ENCODE peak calls at places on chromosomes 13 and 19, in six cellular contexts. E is skeletal muscle cell, H is ovary, N is HCT116, U is fibroblast of mammary gland, Q is nephron progenitor cell. I is an unnamed sample.

GRCh38 chr19:58009666-58010301 is 7.2 kb upstream of the ZNF606 start:
- DNase-seq in E (peak; percentile 56), H (peak; percentile 85), N (no peak), U (peak; percentile 79), Q (no peak), I (peak; percentile 82)

GRCh38 chr13:94160875-94161274 is 318.6 kb downstream of the DCT start:
- DNase-seq in E (no peak), H (no peak), N (no peak), U (no peak), Q (no peak), I (no peak)

GRCh38 chr13:84050551-84050950 is 168.3 kb upstream of the SLITRK1 start:
- DNase-seq in E (no peak), H (no peak), N (no peak), U (no peak), Q (no peak), I (no peak)

GRCh38 chr19:5891938-5892771 is 11.4 kb downstream of the NDUFA11 start:
- DNase-seq in E (no peak), H (no peak), N (no peak), U (peak; percentile 35), Q (peak; percentile 81), I (peak; percentile 81)

GRCh38 chr13:40060318-40061007 is 405.0 kb downstream of the COG6 start:
- DNase-seq in E (peak; percentile 63), H (peak; percentile 88), N (no peak), U (peak; percentile 99), Q (no peak), I (peak; percentile 61)

GRCh38 chr19:6044056-6044805 is 66.1 kb downstream of the RFX2 start:
- DNase-seq in E (no peak), H (no peak), N (no peak), U (no peak), Q (no peak), I (peak; percentile 32)

GRCh38 chr13:86051134-86052103 is 252.2 kb upstream of the SLITRK6 start:
- DNase-seq in E (no peak), H (no peak), N (no peak), U (no peak), Q (no peak), I (no peak)

GRCh38 chr13:108915095-108915633 is 285.8 kb downstream of the MYO16 start:
- DNase-seq in E (no peak), H (no peak), N (no peak), U (peak; percentile 74), Q (no peak), I (no peak)

GRCh38 chr13:22138947-22139346 is 468.1 kb downstream of the FGF9 start:
- DNase-seq in E (no peak), H (no peak), N (no peak), U (no peak), Q (no peak), I (no peak)

GRCh38 chr13:110346661-110347067 is 39.6 kb downstream of the COL4A2 start:
- DNase-seq in E (no peak), H (no peak), N (peak; percentile 13), U (no peak), Q (no peak), I (no peak)

GRCh38 chr19:32818536-32818935 is 51.0 kb downstream of the SLC7A9 start:
- DNase-seq in E (no peak), H (no peak), N (no peak), U (no peak), Q (no peak), I (no peak)

GRCh38 chr13:111510502-111511218 is 190.2 kb downstream of the TEX29 start:
- DNase-seq in E (no peak), H (no peak), N (no peak), U (no peak), Q (no peak), I (no peak)

GRCh38 chr13:32267836-32268439 is 47.2 kb downstream of the ZAR1L start:
- DNase-seq in E (no peak), H (no peak), N (peak; percentile 51), U (no peak), Q (no peak), I (peak; percentile 75)

GRCh38 chr13:73428137-73428536 is 369.3 kb downstream of the KLF5 start:
- DNase-seq in E (peak; percentile 67), H (no peak), N (peak; percentile 81), U (peak; percentile 78), Q (no peak), I (no peak)

GRCh38 chr19:48719263-48720171 is at the start of gene MAMSTR:
- DNase-seq in E (no peak), H (peak; percentile 57), N (no peak), U (no peak), Q (no peak), I (no peak)

GRCh38 chr13:73025212-73026012 is 33.4 kb upstream of the KLF5 start:
- DNase-seq in E (no peak), H (no peak), N (no peak), U (peak; percentile 4), Q (no peak), I (no peak)

GRCh38 chr19:8423821-8424223 is 10.7 kb downstream of the MARCHF2 start:
- DNase-seq in E (peak; percentile 83), H (peak; percentile 94), N (peak; percentile 85), U (peak; percentile 99), Q (peak; percentile 62), I (peak; percentile 98)

GRCh38 chr13:95267662-95268369 is 33.4 kb downstream of the ABCC4 start:
- DNase-seq in E (peak; percentile 96), H (no peak), N (no peak), U (peak; percentile 93), Q (no peak), I (no peak)

GRCh38 chr19:4662812-4663211 is 7.3 kb downstream of the MYDGF start:
- DNase-seq in E (no peak), H (no peak), N (no peak), U (no peak), Q (no peak), I (no peak)

GRCh38 chr13:53200498-53201453 is 172.2 kb downstream of the OLFM4 start:
- DNase-seq in E (no peak), H (no peak), N (no peak), U (peak; percentile 19), Q (peak; percentile 94), I (peak; percentile 90)

GRCh38 chr13:46389457-46389856 is 2.4 kb upstream of the RUBCNL start:
- DNase-seq in E (no peak), H (no peak), N (no peak), U (no peak), Q (no peak), I (no peak)

GRCh38 chr13:41053384-41053826 is 7.9 kb upstream of the WBP4 start:
- DNase-seq in E (no peak), H (no peak), N (no peak), U (peak; percentile 84), Q (no peak), I (no peak)

GRCh38 chr19:31841755-31842154 is 492.5 kb upstream of the TSHZ3 start:
- DNase-seq in E (no peak), H (no peak), N (no peak), U (no peak), Q (no peak), I (no peak)

GRCh38 chr13:85816413-85816812 is 17.2 kb upstream of the SLITRK6 start:
- DNase-seq in E (no peak), H (no peak), N (no peak), U (peak; percentile 1), Q (no peak), I (no peak)

GRCh38 chr13:25581351-25581750 is 209.6 kb downstream of the ATP8A2 start:
- DNase-seq in E (no peak), H (no peak), N (no peak), U (no peak), Q (no peak), I (no peak)

GRCh38 chr19:31674503-31675186 is 325.4 kb upstream of the TSHZ3 start:
- DNase-seq in E (no peak), H (no peak), N (no peak), U (peak; percentile 45), Q (no peak), I (no peak)

I was measured in islet precursor cell.